ENCODE peak calls at places on chromosomes 6 and 20, in five cellular contexts. One of them, this sample, is unnamed.

GRCh38 chr20:52800734-52801627 is 171.2 kb upstream of the TSHZ2 start:
- DNase-seq in HEK293T: no peak
- DNase-seq in HepG2: no peak
- DNase-seq in SK-N-SH: peak
- DNase-seq in K562: no peak
- DNase-seq in this sample: no peak

GRCh38 chr20:44911264-44911921 is 1.5 kb downstream of the PABPC1L start:
- DNase-seq in SK-N-SH: peak
- DNase-seq in HepG2: peak
- DNase-seq in K562: peak
- DNase-seq in HEK293T: peak
- DNase-seq in this sample: no peak

GRCh38 chr6:25298508-25298834 is 19.3 kb downstream of the CARMIL1 start:
- DNase-seq in SK-N-SH: no peak
- DNase-seq in K562: no peak
- DNase-seq in HEK293T: no peak
- DNase-seq in HepG2: no peak
- DNase-seq in this sample: no peak

GRCh38 chr6:43970913-43971775 is 156.1 kb downstream of the MRPL14 start:
- DNase-seq in SK-N-SH: no peak
- DNase-seq in HepG2: no peak
- DNase-seq in K562: peak
- DNase-seq in HEK293T: no peak
- DNase-seq in this sample: no peak

GRCh38 chr6:142378138-142378875 is 76.5 kb downstream of the ADGRG6 start:
- DNase-seq in HepG2: peak
- DNase-seq in HEK293T: peak
- DNase-seq in SK-N-SH: no peak
- DNase-seq in K562: no peak
- DNase-seq in this sample: no peak

GRCh38 chr20:47354388-47354709 is 2.1 kb downstream of the ZMYND8 start:
- DNase-seq in HepG2: no peak
- DNase-seq in HEK293T: no peak
- DNase-seq in SK-N-SH: no peak
- DNase-seq in K562: no peak
- DNase-seq in this sample: no peak

GRCh38 chr20:44961868-44962267 is 1.7 kb upstream of the TOMM34 start:
- DNase-seq in HepG2: peak
- DNase-seq in HEK293T: no peak
- DNase-seq in SK-N-SH: peak
- DNase-seq in K562: no peak
- DNase-seq in this sample: no peak

GRCh38 chr20:6504826-6505225 is 262.7 kb upstream of the BMP2 start:
- DNase-seq in SK-N-SH: no peak
- DNase-seq in K562: no peak
- DNase-seq in HepG2: no peak
- DNase-seq in HEK293T: no peak
- DNase-seq in this sample: no peak

GRCh38 chr6:2999005-2999620 is 581 bp upstream of the NQO2 start:
- DNase-seq in SK-N-SH: no peak
- DNase-seq in K562: no peak
- DNase-seq in HEK293T: no peak
- DNase-seq in HepG2: peak
- DNase-seq in this sample: no peak

GRCh38 chr6:14770040-14770439 is 475.8 kb upstream of the JARID2 start:
- DNase-seq in SK-N-SH: no peak
- DNase-seq in K562: no peak
- DNase-seq in HEK293T: no peak
- DNase-seq in HepG2: no peak
- DNase-seq in this sample: no peak

GRCh38 chr6:160519603-160520042 is 144.5 kb downstream of the LPA start:
- DNase-seq in HEK293T: no peak
- DNase-seq in SK-N-SH: no peak
- DNase-seq in HepG2: no peak
- DNase-seq in K562: peak
- DNase-seq in this sample: no peak

GRCh38 chr20:40144581-40144980 is 544.5 kb downstream of the MAFB start:
- DNase-seq in HepG2: no peak
- DNase-seq in SK-N-SH: peak
- DNase-seq in HEK293T: no peak
- DNase-seq in K562: no peak
- DNase-seq in this sample: no peak

GRCh38 chr6:129209355-129209754 is 326.4 kb downstream of the LAMA2 start:
- DNase-seq in K562: no peak
- DNase-seq in HepG2: no peak
- DNase-seq in HEK293T: no peak
- DNase-seq in SK-N-SH: no peak
- DNase-seq in this sample: no peak

GRCh38 chr6:71262914-71263313 is 25.7 kb upstream of the OGFRL1 start:
- DNase-seq in HEK293T: no peak
- DNase-seq in SK-N-SH: no peak
- DNase-seq in HepG2: no peak
- DNase-seq in K562: no peak
- DNase-seq in this sample: no peak

GRCh38 chr6:106279179-106279578 is 46.4 kb downstream of the ATG5 start:
- DNase-seq in HepG2: no peak
- DNase-seq in K562: no peak
- DNase-seq in SK-N-SH: no peak
- DNase-seq in HEK293T: no peak
- DNase-seq in this sample: no peak

GRCh38 chr20:59010995-59011873 is 4.2 kb upstream of the CTSZ start:
- DNase-seq in SK-N-SH: no peak
- DNase-seq in K562: no peak
- DNase-seq in HepG2: peak
- DNase-seq in HEK293T: no peak
- DNase-seq in this sample: no peak

GRCh38 chr20:21225215-21225947 is 77.8 kb upstream of the XRN2 start:
- DNase-seq in HepG2: no peak
- DNase-seq in HEK293T: no peak
- DNase-seq in SK-N-SH: no peak
- DNase-seq in K562: no peak
- DNase-seq in this sample: no peak

GRCh38 chr20:41248371-41249024 is 69.0 kb downstream of the ZHX3 start:
- DNase-seq in K562: no peak
- DNase-seq in SK-N-SH: no peak
- DNase-seq in HEK293T: no peak
- DNase-seq in HepG2: no peak
- DNase-seq in this sample: no peak

GRCh38 chr6:40325791-40326190 is 261.4 kb downstream of the LRFN2 start:
- DNase-seq in HEK293T: no peak
- DNase-seq in SK-N-SH: no peak
- DNase-seq in HepG2: no peak
- DNase-seq in K562: peak
- DNase-seq in this sample: no peak

GRCh38 chr6:87675004-87675681 is 26.9 kb downstream of the AKIRIN2 start:
- DNase-seq in HepG2: no peak
- DNase-seq in K562: no peak
- DNase-seq in HEK293T: no peak
- DNase-seq in SK-N-SH: no peak
- DNase-seq in this sample: no peak

GRCh38 chr6:87672641-87673040 is 29.4 kb downstream of the AKIRIN2 start:
- DNase-seq in SK-N-SH: no peak
- DNase-seq in HEK293T: no peak
- DNase-seq in HepG2: peak
- DNase-seq in K562: no peak
- DNase-seq in this sample: no peak

GRCh38 chr6:87673237-87673636 is 28.8 kb downstream of the AKIRIN2 start:
- DNase-seq in HepG2: no peak
- DNase-seq in K562: no peak
- DNase-seq in HEK293T: no peak
- DNase-seq in SK-N-SH: no peak
- DNase-seq in this sample: no peak

GRCh38 chr6:87671555-87672029 is 30.4 kb downstream of the AKIRIN2 start:
- DNase-seq in K562: no peak
- DNase-seq in SK-N-SH: no peak
- DNase-seq in HEK293T: no peak
- DNase-seq in HepG2: peak
- DNase-seq in this sample: no peak

GRCh38 chr6:87674286-87674685 is 27.7 kb downstream of the AKIRIN2 start:
- DNase-seq in SK-N-SH: no peak
- DNase-seq in HepG2: no peak
- DNase-seq in HEK293T: no peak
- DNase-seq in K562: no peak
- DNase-seq in this sample: no peak
- TF ChIP-seq FOXM1 in SK-N-SH: no peak
- TF ChIP-seq FOXM1 in HepG2: no peak
- TF ChIP-seq FOXM1 in HEK293T: no peak
- TF ChIP-seq FOXM1 in K562: no peak
- TF ChIP-seq FOXM1 in this sample: no peak

DNA sequence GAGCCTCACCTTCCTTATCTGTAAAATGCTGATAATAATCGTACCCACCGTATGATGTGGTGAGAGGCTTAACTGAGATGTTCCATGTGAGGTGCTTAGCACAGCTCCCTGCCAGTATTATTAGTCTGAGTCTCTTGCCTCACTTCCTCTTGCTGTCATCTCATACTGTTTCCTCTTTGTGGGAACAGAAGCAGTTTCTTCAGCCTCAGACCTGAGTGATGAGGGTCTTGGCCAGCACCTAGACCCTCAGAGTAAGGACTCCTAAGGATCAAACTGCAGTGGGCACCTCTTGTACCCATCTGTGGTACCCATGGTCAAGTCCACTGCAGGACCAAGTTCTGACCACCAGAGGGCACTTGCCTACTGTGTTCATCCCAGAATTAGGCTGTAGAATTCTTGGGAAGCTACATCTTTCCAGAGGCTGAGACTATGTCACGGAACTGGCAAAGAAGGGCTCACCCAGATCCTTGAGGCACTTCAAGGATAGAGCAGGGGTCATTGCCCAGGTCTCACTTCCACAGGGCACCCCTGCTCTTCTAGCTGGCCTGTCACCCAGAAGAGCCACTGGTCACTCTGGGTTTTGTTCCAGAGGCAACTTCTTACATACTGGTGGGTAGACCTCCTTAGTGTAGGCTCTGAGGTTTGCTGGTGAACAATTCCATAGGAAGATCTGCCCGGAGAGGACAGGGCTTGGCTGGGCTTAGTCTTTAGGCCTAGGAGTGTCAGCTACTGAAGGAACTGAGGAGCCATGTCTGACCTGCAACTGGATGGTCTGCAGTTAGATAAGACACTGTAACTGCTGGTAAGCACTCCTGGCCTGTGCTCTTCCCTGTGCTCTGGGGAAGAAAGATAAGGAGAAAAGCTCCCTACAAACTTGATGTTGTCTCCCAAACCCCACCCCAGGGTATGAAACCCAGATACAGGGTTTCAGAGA is 20.6 kb upstream of the SGK2 start:
- DNase-seq in HEK293T: peak
- DNase-seq in K562: peak
- DNase-seq in SK-N-SH: peak
- DNase-seq in HepG2: peak
- DNase-seq in this sample: no peak
- TF ChIP-seq FOXM1 in HEK293T: no peak
- TF ChIP-seq FOXM1 in K562: peak
- TF ChIP-seq FOXM1 in SK-N-SH: no peak
- TF ChIP-seq FOXM1 in HepG2: no peak
- TF ChIP-seq FOXM1 in this sample: no peak

GRCh38 chr20:38221041-38221589 is 39.4 kb downstream of the KIAA1755 start:
- DNase-seq in HepG2: peak
- DNase-seq in SK-N-SH: peak
- DNase-seq in K562: peak
- DNase-seq in HEK293T: peak
- DNase-seq in this sample: no peak
- TF ChIP-seq FOXM1 in HepG2: no peak
- TF ChIP-seq FOXM1 in SK-N-SH: no peak
- TF ChIP-seq FOXM1 in K562: no peak
- TF ChIP-seq FOXM1 in HEK293T: no peak
- TF ChIP-seq FOXM1 in this sample: no peak

GRCh38 chr20:22411568-22412450 is 172.6 kb downstream of the FOXA2 start:
- DNase-seq in HEK293T: no peak
- DNase-seq in SK-N-SH: no peak
- DNase-seq in HepG2: peak
- DNase-seq in K562: peak
- DNase-seq in this sample: no peak
- TF ChIP-seq FOXM1 in HEK293T: no peak
- TF ChIP-seq FOXM1 in SK-N-SH: no peak
- TF ChIP-seq FOXM1 in HepG2: no peak
- TF ChIP-seq FOXM1 in K562: peak
- TF ChIP-seq FOXM1 in this sample: no peak